ENCODE peak calls at places on chromosomes 6 and 20, in eight cellular contexts. One of them, this sample, is unnamed.
A peak's percentile ranks its signal among the peaks of the same experiment; 100 is the strongest.

GRCh38 chr6:23533954-23534725 is 591.9 kb upstream of the NRSN1 start:
- DNase-seq in HFFc6: no peak
- DNase-seq in osteocyte: no peak
- DNase-seq in pancreas: no peak
- DNase-seq in nephron progenitor cell: no peak
- DNase-seq in mesothelial cell of epicardium: no peak
- DNase-seq in heart left ventricle: no peak
- DNase-seq in cardiac muscle cell: no peak
- DNase-seq in this sample: no peak

GRCh38 chr6:9138856-9139426 is 703.6 kb upstream of the SLC35B3 start:
- DNase-seq in cardiac muscle cell: no peak
- DNase-seq in pancreas: no peak
- DNase-seq in heart left ventricle: no peak
- DNase-seq in mesothelial cell of epicardium: no peak
- DNase-seq in nephron progenitor cell: no peak
- DNase-seq in HFFc6: no peak
- DNase-seq in osteocyte: no peak
- DNase-seq in this sample: no peak

GRCh38 chr20:1427457-1428054 is 34.7 kb upstream of the FKBP1A start:
- DNase-seq in mesothelial cell of epicardium: no peak
- DNase-seq in pancreas: no peak
- DNase-seq in osteocyte: no peak
- DNase-seq in HFFc6: peak; percentile 15
- DNase-seq in nephron progenitor cell: no peak
- DNase-seq in cardiac muscle cell: no peak
- DNase-seq in heart left ventricle: no peak
- DNase-seq in this sample: no peak

GRCh38 chr20:41664584-41664983 is 46.4 kb upstream of the CHD6 start:
- DNase-seq in nephron progenitor cell: no peak
- DNase-seq in heart left ventricle: no peak
- DNase-seq in pancreas: no peak
- DNase-seq in osteocyte: no peak
- DNase-seq in mesothelial cell of epicardium: no peak
- DNase-seq in cardiac muscle cell: no peak
- DNase-seq in HFFc6: peak; percentile 8
- DNase-seq in this sample: no peak

GRCh38 chr20:32052792-32053362 is 835 bp downstream of the HCK start:
- DNase-seq in cardiac muscle cell: no peak
- DNase-seq in mesothelial cell of epicardium: no peak
- DNase-seq in pancreas: no peak
- DNase-seq in HFFc6: no peak
- DNase-seq in heart left ventricle: peak; percentile 88
- DNase-seq in osteocyte: no peak
- DNase-seq in nephron progenitor cell: no peak
- DNase-seq in this sample: no peak

GRCh38 chr6:85077098-85077497 is 312.7 kb upstream of the TBX18 start:
- DNase-seq in osteocyte: no peak
- DNase-seq in cardiac muscle cell: no peak
- DNase-seq in nephron progenitor cell: no peak
- DNase-seq in mesothelial cell of epicardium: no peak
- DNase-seq in heart left ventricle: no peak
- DNase-seq in pancreas: no peak
- DNase-seq in HFFc6: no peak
- DNase-seq in this sample: no peak

GRCh38 chr20:56788041-56788670 is 159.1 kb downstream of the TFAP2C start:
- DNase-seq in osteocyte: no peak
- DNase-seq in pancreas: no peak
- DNase-seq in mesothelial cell of epicardium: no peak
- DNase-seq in cardiac muscle cell: no peak
- DNase-seq in nephron progenitor cell: no peak
- DNase-seq in heart left ventricle: no peak
- DNase-seq in HFFc6: peak; percentile 94
- DNase-seq in this sample: peak; percentile 85

GRCh38 chr20:58524814-58525213 is 9.6 kb upstream of the APCDD1L start:
- DNase-seq in pancreas: no peak
- DNase-seq in cardiac muscle cell: no peak
- DNase-seq in mesothelial cell of epicardium: no peak
- DNase-seq in nephron progenitor cell: no peak
- DNase-seq in osteocyte: no peak
- DNase-seq in heart left ventricle: no peak
- DNase-seq in HFFc6: peak; percentile 53
- DNase-seq in this sample: peak; percentile 75

GRCh38 chr6:41704656-41705328 is 30.6 kb downstream of the TFEB start:
- DNase-seq in osteocyte: no peak
- DNase-seq in nephron progenitor cell: no peak
- DNase-seq in mesothelial cell of epicardium: no peak
- DNase-seq in cardiac muscle cell: no peak
- DNase-seq in heart left ventricle: peak; percentile 55
- DNase-seq in pancreas: no peak
- DNase-seq in HFFc6: no peak
- DNase-seq in this sample: no peak

GRCh38 chr20:25465398-25465797 is 57.9 kb downstream of the GINS1 start:
- DNase-seq in mesothelial cell of epicardium: no peak
- DNase-seq in HFFc6: no peak
- DNase-seq in cardiac muscle cell: no peak
- DNase-seq in osteocyte: no peak
- DNase-seq in heart left ventricle: no peak
- DNase-seq in pancreas: no peak
- DNase-seq in nephron progenitor cell: no peak
- DNase-seq in this sample: no peak

GRCh38 chr6:106446983-106447382 is 86.5 kb downstream of the CRYBG1 start:
- DNase-seq in cardiac muscle cell: no peak
- DNase-seq in mesothelial cell of epicardium: no peak
- DNase-seq in HFFc6: no peak
- DNase-seq in osteocyte: no peak
- DNase-seq in pancreas: no peak
- DNase-seq in heart left ventricle: no peak
- DNase-seq in nephron progenitor cell: no peak
- DNase-seq in this sample: no peak

GRCh38 chr20:57653546-57653900 is 33.3 kb upstream of the ZBP1 start:
- DNase-seq in osteocyte: peak; percentile 68
- DNase-seq in pancreas: peak; percentile 44
- DNase-seq in nephron progenitor cell: no peak
- DNase-seq in HFFc6: no peak
- DNase-seq in heart left ventricle: no peak
- DNase-seq in mesothelial cell of epicardium: no peak
- DNase-seq in cardiac muscle cell: no peak
- DNase-seq in this sample: no peak

GRCh38 chr6:111918825-111919224 is 45.6 kb upstream of the FYN start:
- DNase-seq in heart left ventricle: no peak
- DNase-seq in osteocyte: no peak
- DNase-seq in nephron progenitor cell: no peak
- DNase-seq in HFFc6: peak; percentile 61
- DNase-seq in pancreas: no peak
- DNase-seq in cardiac muscle cell: no peak
- DNase-seq in mesothelial cell of epicardium: no peak
- DNase-seq in this sample: no peak

GRCh38 chr6:10719386-10720228 is 3.3 kb upstream of the TMEM14C start:
- DNase-seq in HFFc6: no peak
- DNase-seq in mesothelial cell of epicardium: no peak
- DNase-seq in pancreas: no peak
- DNase-seq in cardiac muscle cell: no peak
- DNase-seq in nephron progenitor cell: no peak
- DNase-seq in osteocyte: no peak
- DNase-seq in heart left ventricle: peak; percentile 66
- DNase-seq in this sample: no peak

GRCh38 chr20:23257848-23258746 is 92.5 kb upstream of the NXT1 start:
- DNase-seq in mesothelial cell of epicardium: no peak
- DNase-seq in heart left ventricle: no peak
- DNase-seq in HFFc6: peak; percentile 74
- DNase-seq in pancreas: no peak
- DNase-seq in nephron progenitor cell: no peak
- DNase-seq in osteocyte: peak; percentile 63
- DNase-seq in cardiac muscle cell: no peak
- DNase-seq in this sample: peak; percentile 78

GRCh38 chr20:20690676-20691476 is 21.6 kb downstream of the RALGAPA2 start:
- DNase-seq in nephron progenitor cell: no peak
- DNase-seq in pancreas: no peak
- DNase-seq in osteocyte: no peak
- DNase-seq in heart left ventricle: no peak
- DNase-seq in HFFc6: no peak
- DNase-seq in mesothelial cell of epicardium: no peak
- DNase-seq in cardiac muscle cell: no peak
- DNase-seq in this sample: no peak
- TF ChIP-seq CTCF in nephron progenitor cell: no peak
- TF ChIP-seq CTCF in pancreas: no peak
- TF ChIP-seq CTCF in osteocyte: no peak
- TF ChIP-seq CTCF in heart left ventricle: no peak
- TF ChIP-seq CTCF in HFFc6: no peak
- TF ChIP-seq CTCF in mesothelial cell of epicardium: no peak
- TF ChIP-seq CTCF in cardiac muscle cell: no peak
- TF ChIP-seq CTCF in this sample: no peak

DNA sequence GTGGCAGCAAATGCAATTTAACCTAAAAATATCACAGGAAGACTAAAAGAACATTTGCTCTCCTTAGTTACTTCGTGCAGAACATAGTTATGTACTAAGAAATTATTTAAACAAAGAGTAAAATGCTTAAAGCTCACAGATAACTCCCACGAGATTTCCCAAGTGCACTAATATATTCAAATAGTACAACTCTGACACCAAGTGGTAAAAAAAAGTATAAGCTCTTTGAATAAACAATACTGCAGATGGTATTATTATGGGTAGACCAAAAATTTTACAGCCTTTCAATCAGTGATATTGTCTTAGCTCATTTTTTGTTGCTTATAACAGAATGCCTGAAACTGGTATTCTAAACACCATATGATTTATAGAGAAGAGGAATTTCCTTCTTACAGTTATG is 52.8 kb upstream of the FILIP1 start:
- DNase-seq in HFFc6: peak; percentile 8
- DNase-seq in osteocyte: no peak
- DNase-seq in heart left ventricle: no peak
- DNase-seq in cardiac muscle cell: peak; percentile 15
- DNase-seq in nephron progenitor cell: no peak
- DNase-seq in mesothelial cell of epicardium: no peak
- DNase-seq in pancreas: no peak
- DNase-seq in this sample: no peak
- TF ChIP-seq CTCF in HFFc6: peak; percentile 64
- TF ChIP-seq CTCF in osteocyte: peak; percentile 44
- TF ChIP-seq CTCF in heart left ventricle: no peak
- TF ChIP-seq CTCF in cardiac muscle cell: peak; percentile 32
- TF ChIP-seq CTCF in nephron progenitor cell: no peak
- TF ChIP-seq CTCF in mesothelial cell of epicardium: no peak
- TF ChIP-seq CTCF in pancreas: no peak
- TF ChIP-seq CTCF in this sample: no peak

DNA sequence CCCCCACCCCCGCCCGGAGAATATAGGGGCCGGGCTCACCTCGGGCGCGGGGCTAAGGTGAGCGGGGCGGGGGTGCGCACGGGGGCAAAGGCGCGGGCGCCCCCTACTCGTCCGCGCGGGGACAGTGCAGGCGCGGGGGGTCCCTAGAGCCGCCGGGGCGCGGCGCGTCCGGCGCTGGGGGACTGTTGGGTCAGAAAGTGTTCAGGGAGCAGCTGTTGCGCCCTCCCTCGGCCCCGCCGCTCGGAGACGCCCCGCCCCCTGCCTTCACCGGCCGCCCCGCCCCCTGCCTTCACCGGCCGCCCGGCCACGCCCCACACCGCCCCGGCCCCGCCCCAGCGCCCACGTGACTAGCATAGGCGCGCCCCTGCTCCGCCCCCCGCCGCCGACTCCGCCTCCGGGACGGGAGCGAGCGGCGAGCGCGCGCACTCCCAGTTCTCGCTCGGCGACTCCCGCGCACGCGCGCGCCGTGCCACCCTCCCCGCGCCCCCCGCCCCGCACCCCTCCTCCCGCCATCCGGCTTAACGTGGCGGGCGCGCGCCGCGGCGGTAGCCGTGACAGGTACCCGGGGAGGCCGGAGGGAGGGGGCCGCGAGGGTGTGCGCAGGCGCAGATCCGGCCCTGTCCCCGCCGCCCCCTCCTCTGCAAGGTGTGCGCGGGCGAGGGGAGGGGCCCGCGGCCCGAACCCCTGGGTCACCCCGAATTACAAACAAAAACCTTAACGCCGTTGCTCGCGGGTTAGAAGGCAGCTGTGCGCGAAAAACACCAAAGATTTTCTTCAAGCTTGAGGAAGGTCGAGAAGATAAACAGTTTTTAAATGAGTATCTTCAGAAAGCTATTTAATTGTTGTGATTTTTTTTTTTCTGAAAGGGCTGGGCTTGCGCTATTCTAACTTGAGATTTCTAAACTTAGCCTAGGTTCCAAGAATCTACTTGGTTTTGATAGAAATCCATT is 704 bp upstream of the ZNF217 start:
- DNase-seq in nephron progenitor cell: peak; percentile 100
- DNase-seq in mesothelial cell of epicardium: peak; percentile 100
- DNase-seq in osteocyte: peak; percentile 99
- DNase-seq in cardiac muscle cell: peak; percentile 98
- DNase-seq in HFFc6: peak; percentile 87
- DNase-seq in pancreas: peak; percentile 100
- DNase-seq in heart left ventricle: peak; percentile 100
- DNase-seq in this sample: peak; percentile 85
- TF ChIP-seq CTCF in nephron progenitor cell: no peak
- TF ChIP-seq CTCF in mesothelial cell of epicardium: no peak
- TF ChIP-seq CTCF in osteocyte: peak; percentile 43
- TF ChIP-seq CTCF in cardiac muscle cell: peak; percentile 13
- TF ChIP-seq CTCF in HFFc6: peak; percentile 70
- TF ChIP-seq CTCF in pancreas: no peak
- TF ChIP-seq CTCF in heart left ventricle: peak; percentile 15
- TF ChIP-seq CTCF in this sample: no peak

DNA sequence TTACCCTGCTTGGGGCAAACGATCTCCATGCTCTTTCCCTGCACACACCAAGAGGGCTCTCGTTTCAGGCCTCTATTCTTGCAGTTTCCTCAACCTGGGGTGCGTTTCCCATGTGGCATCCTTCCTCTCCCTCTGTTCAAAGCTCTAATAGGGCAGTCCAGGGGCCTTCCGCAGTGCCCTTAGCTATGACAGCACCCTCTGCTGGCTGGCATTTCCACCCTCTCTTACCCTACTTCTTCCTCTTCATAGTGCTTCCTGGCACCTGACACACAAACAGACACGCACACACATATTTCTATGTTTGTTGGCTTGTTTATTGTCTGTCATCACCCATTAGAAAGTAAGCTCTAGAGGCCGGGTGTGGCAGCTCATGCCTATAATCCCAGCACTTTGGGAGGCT is 294.0 kb downstream of the CLIC5 start:
- DNase-seq in nephron progenitor cell: no peak
- DNase-seq in mesothelial cell of epicardium: no peak
- DNase-seq in osteocyte: no peak
- DNase-seq in heart left ventricle: no peak
- DNase-seq in pancreas: no peak
- DNase-seq in HFFc6: no peak
- DNase-seq in cardiac muscle cell: no peak
- DNase-seq in this sample: no peak
- TF ChIP-seq CTCF in nephron progenitor cell: no peak
- TF ChIP-seq CTCF in mesothelial cell of epicardium: no peak
- TF ChIP-seq CTCF in osteocyte: no peak
- TF ChIP-seq CTCF in heart left ventricle: no peak
- TF ChIP-seq CTCF in pancreas: no peak
- TF ChIP-seq CTCF in HFFc6: peak; percentile 41
- TF ChIP-seq CTCF in cardiac muscle cell: no peak
- TF ChIP-seq CTCF in this sample: no peak

DNA sequence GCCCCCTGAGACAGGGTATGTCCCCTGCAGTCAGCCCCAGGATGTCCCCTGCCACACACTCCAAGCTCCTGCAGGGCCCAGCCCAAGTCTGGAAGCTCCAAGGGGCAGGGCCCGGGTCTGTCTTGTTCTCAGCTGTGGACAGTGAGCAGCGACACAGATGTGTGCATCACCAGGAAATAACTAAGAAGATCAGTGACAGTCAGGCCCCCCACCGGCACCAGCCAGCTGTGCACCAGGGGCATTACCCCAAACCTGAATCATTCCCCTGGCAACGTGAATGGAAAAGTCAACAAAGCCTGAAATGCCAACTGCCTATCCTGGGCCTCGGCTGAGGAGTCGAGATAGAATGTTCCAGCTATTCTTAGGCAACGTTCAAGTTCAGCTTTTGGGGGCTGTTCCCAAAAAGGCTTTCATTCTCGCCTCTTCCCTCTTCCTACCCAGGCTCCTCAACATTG is 105.0 kb downstream of the PREX1 start:
- DNase-seq in heart left ventricle: no peak
- DNase-seq in HFFc6: peak; percentile 8
- DNase-seq in mesothelial cell of epicardium: no peak
- DNase-seq in pancreas: peak; percentile 61
- DNase-seq in nephron progenitor cell: no peak
- DNase-seq in cardiac muscle cell: no peak
- DNase-seq in osteocyte: peak; percentile 92
- DNase-seq in this sample: no peak
- TF ChIP-seq CTCF in heart left ventricle: no peak
- TF ChIP-seq CTCF in HFFc6: no peak
- TF ChIP-seq CTCF in mesothelial cell of epicardium: no peak
- TF ChIP-seq CTCF in pancreas: no peak
- TF ChIP-seq CTCF in nephron progenitor cell: no peak
- TF ChIP-seq CTCF in cardiac muscle cell: no peak
- TF ChIP-seq CTCF in osteocyte: no peak
- TF ChIP-seq CTCF in this sample: no peak